ENCODE peak calls at places on chromosomes 3 and 15, in six cellular contexts. K, W, Q, A, X and H are unnamed samples.

GRCh38 chr3:136197159-136197715 is 1.1 kb upstream of the MSL2 start:
- DNase-seq in K (no peak), W (no peak), Q (no peak), A (peak; percentile 4), X (no peak), H (no peak)

GRCh38 chr3:41000471-41000870 is 198.8 kb upstream of the CTNNB1 start:
- DNase-seq in K (no peak), W (no peak), Q (no peak), A (no peak), X (no peak), H (no peak)

GRCh38 chr3:159964166-159964973 is 24.3 kb upstream of the IL12A start:
- DNase-seq in K (peak; percentile 73), W (no peak), Q (no peak), A (no peak), X (no peak), H (no peak)

GRCh38 chr15:99343836-99344551 is 92.7 kb downstream of the LRRC28 start:
- DNase-seq in K (peak; percentile 35), W (no peak), Q (no peak), A (peak; percentile 37), X (no peak), H (no peak)

GRCh38 chr15:55108858-55109518 is 87.8 kb downstream of the RSL24D1 start:
- DNase-seq in K (peak; percentile 72), W (peak; percentile 50), Q (peak; percentile 61), A (peak; percentile 80), X (peak; percentile 59), H (peak; percentile 67)

GRCh38 chr3:181773921-181774320 is 62.2 kb downstream of the SOX2 start:
- DNase-seq in K (no peak), W (no peak), Q (no peak), A (no peak), X (no peak), H (no peak)

GRCh38 chr3:10845240-10845761 is 29.3 kb downstream of the SLC6A11 start:
- DNase-seq in K (no peak), W (no peak), Q (no peak), A (no peak), X (no peak), H (no peak)

GRCh38 chr3:24318668-24319287 is 175.9 kb downstream of the THRB start:
- DNase-seq in K (peak; percentile 19), W (no peak), Q (no peak), A (no peak), X (no peak), H (no peak)

GRCh38 chr3:123807820-123808219 is 76.3 kb downstream of the MYLK start:
- DNase-seq in K (peak; percentile 18), W (no peak), Q (peak; percentile 60), A (no peak), X (no peak), H (no peak)

DNA sequence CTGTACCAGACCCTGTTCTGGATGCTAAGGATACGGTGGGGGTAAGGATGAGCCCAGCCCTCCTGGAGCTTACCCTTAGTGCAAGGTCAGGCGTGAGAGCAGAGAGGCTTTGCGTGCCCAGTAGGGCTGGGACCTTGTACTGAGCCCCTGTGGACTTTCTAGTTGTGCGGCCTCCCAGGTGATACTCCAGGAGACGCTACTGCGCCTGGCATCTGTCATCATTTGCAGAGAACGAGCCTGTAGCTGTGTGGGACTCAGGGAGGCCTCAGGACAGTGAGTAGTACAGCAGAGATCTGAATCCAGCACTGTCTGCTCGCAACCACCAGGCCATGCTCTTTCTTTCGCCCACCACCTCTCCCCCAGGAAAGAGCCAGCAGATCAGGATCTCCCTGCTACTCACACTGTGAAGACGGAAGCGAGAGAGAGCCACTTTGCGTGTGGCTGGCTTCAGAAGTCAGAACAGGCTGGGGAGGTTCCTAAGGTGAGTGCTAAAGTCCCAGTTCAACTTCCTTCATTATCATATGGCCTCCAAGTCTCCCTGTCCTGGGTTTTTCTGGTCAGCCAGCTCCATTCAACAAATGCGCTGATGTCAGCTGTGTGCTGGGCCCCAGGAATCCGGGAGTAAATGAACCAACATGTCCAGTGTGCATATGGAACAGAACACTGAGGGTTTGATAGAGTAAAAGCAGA is 38.2 kb upstream of the ITGA11 start:
- DNase-seq in K (peak; percentile 35), W (no peak), Q (no peak), A (no peak), X (no peak), H (no peak)
- TF ChIP-seq CTCF in K (no peak), W (no peak), Q (no peak), A (no peak), X (no peak), H (no peak)

GRCh38 chr3:154177406-154177805 is 56.2 kb downstream of the ARHGEF26 start:
- DNase-seq in K (no peak), W (no peak), Q (no peak), A (peak; percentile 6), X (no peak), H (no peak)
- H3K4me1 ChIP-seq in K (no peaks in the 10 kb centered on the region), W (no peaks in the 10 kb centered on the region), Q (no peaks in the 10 kb centered on the region), A (peaks cover 7% of the 10 kb centered on the region), X (no peaks in the 10 kb centered on the region), H (peaks cover 7% of the 10 kb centered on the region)

GRCh38 chr15:45521596-45522167 is 873 bp downstream of the SLC30A4 start:
- DNase-seq in K (peak; percentile 6), W (no peak), Q (no peak), A (peak; percentile 4), X (peak; percentile 32), H (no peak)

GRCh38 chr15:45522931-45523331 is 376 bp upstream of the SLC30A4 start:
- DNase-seq in K (peak; percentile 24), W (no peak), Q (no peak), A (no peak), X (peak; percentile 69), H (peak; percentile 19)

GRCh38 chr15:45522179-45522930 is at the start of gene SLC30A4:
- DNase-seq in K (peak; percentile 45), W (peak; percentile 35), Q (peak; percentile 87), A (peak; percentile 74), X (peak; percentile 82), H (peak; percentile 46)
- TF ChIP-seq CTCF in K (peak; percentile 41), W (peak; percentile 45), Q (no peak), A (peak; percentile 34), X (peak; percentile 50), H (peak; percentile 50)

DNA sequence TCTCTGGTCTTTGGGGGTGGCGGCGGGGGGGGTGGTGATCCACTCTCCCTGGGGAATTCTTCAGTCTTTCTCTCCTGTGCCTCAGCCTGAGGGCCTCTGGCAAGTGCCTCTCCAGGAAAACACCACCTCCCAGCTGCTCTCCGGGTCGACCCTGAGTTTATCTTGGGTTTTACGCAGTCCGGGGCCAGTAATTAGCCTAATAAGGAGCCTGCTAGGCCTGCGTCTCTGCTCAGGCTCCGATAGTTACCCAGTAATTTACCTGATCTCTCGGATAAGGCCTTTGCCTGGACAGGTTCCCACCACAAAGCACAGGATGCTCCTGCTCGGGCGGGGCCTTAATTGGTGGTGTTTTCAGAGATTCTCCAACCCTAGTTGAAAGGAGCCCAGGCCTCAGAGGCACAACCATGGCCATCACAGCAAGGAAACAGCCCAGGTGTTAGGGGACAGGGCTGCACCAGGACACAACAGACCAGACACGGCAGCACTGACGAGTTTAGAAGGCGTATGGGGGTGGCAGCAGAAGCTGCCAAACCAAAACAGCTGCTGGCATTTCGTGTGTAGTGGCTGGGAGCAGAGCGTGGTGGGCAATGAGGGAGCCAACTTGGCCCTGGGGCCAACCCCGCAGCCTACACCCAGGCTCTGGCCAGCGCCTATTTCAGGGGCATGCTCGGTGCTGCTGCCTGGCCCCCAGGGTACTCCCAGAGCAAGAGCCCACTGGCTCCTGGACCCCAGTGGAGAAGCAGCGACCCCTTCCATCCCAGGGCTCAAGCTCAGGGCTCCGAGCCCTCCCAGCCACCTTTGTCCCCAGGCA is 71.4 kb downstream of the KLF13 start:
- DNase-seq in K (no peak), W (no peak), Q (no peak), A (no peak), X (peak; percentile 61), H (no peak)
- H3K4me1 ChIP-seq in K (peaks cover 41% of the 10 kb centered on the region), W (peaks cover 18% of the 10 kb centered on the region), Q (no peaks in the 10 kb centered on the region), A (peaks cover 24% of the 10 kb centered on the region), X (peaks cover 6% of the 10 kb centered on the region), H (no peaks in the 10 kb centered on the region)

DNA sequence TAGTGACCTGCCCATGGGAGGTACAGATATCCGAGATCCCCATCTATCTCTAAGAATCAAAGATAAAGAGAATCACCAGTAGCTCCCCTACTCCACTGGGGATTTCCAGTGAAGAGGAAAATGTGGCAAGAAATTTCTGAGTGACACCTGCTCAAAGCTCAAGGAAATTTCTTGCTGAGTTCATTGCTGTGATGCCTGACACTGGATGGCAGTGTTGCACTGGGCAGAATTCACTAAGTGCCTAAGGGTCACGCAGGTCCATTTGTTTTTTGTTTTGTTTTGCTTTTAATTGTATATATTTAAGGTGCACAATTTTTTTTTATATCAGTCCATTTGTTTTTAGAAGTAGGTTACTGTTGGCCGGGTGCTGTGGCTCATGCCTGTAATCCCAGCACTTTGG is 109.5 kb upstream of the KCNAB1 start:
- DNase-seq in K (peak; percentile 55), W (no peak), Q (no peak), A (peak; percentile 47), X (no peak), H (peak; percentile 18)
- TF ChIP-seq CTCF in K (peak; percentile 47), W (peak; percentile 50), Q (no peak), A (peak; percentile 32), X (no peak), H (peak; percentile 41)